ENCODE peak calls at places on chromosomes 3 and 15, in seven cellular contexts. U is hepatocyte, Y is K562, W is upper lobe of right lung, I is colonic mucosa, E is pancreas, D is fibroblast of lung. J is an unnamed sample. For H3K9me3, the result is how much of the 10 kb centered on the place peaks cover.

GRCh38 chr3:147298511-147298982 is 107.8 kb downstream of the ZIC4 start:
- DNase-seq in U (peak), Y (no peak), W (no peak), I (no peak), E (no peak), D (peak), J (no peak)

GRCh38 chr3:126912491-126913195 is 70.3 kb upstream of the PLXNA1 start:
- DNase-seq in U (no peak), Y (no peak), W (no peak), I (no peak), E (no peak), D (no peak), J (no peak)

GRCh38 chr15:55235637-55236036 is 38.9 kb upstream of the RSL24D1 start:
- DNase-seq in U (no peak), Y (no peak), W (no peak), I (no peak), E (no peak), D (no peak), J (no peak)

GRCh38 chr15:57922780-57923179 is 142.7 kb downstream of the ALDH1A2 start:
- DNase-seq in U (no peak), Y (no peak), W (peak), I (peak), E (peak), D (no peak), J (peak)

GRCh38 chr15:76151599-76151974 is 91.8 kb downstream of the TMEM266 start:
- DNase-seq in U (no peak), Y (no peak), W (no peak), I (no peak), E (no peak), D (no peak), J (no peak)

GRCh38 chr15:81945014-81945615 is 100.7 kb downstream of the MEX3B start:
- DNase-seq in U (no peak), Y (peak), W (no peak), I (no peak), E (no peak), D (no peak), J (no peak)

GRCh38 chr3:105369501-105370371 is 3.0 kb downstream of the ALCAM start:
- DNase-seq in U (peak), Y (no peak), W (peak), I (peak), E (peak), D (peak), J (peak)

GRCh38 chr3:132343018-132343612 is 25.9 kb downstream of the ACP3 start:
- DNase-seq in U (peak), Y (peak), W (no peak), I (peak), E (peak), D (peak), J (no peak)

GRCh38 chr15:60957111-60957510 is 272.0 kb downstream of the RORA start:
- DNase-seq in U (no peak), Y (no peak), W (no peak), I (no peak), E (no peak), D (peak), J (no peak)

GRCh38 chr15:72117698-72118399 is at the start of gene MYO9A:
- DNase-seq in U (peak), Y (peak), W (peak), I (peak), E (peak), D (peak), J (peak)

GRCh38 chr3:134640378-134640777 is 10.4 kb downstream of the KY start:
- DNase-seq in U (no peak), Y (no peak), W (no peak), I (peak), E (no peak), D (no peak), J (no peak)

GRCh38 chr3:142467738-142468137 is 19.9 kb upstream of the XRN1 start:
- DNase-seq in U (no peak), Y (no peak), W (no peak), I (no peak), E (no peak), D (no peak), J (no peak)

GRCh38 chr3:190131329-190131728 is 10.6 kb upstream of the P3H2 start:
- DNase-seq in U (no peak), Y (no peak), W (no peak), I (no peak), E (no peak), D (peak), J (no peak)

GRCh38 chr3:176595307-176595706 is 602.0 kb downstream of the TBL1XR1 start:
- DNase-seq in U (no peak), Y (no peak), W (no peak), I (no peak), E (no peak), D (peak), J (no peak)

GRCh38 chr3:130925628-130926027 is 31.7 kb downstream of the ATP2C1 start:
- DNase-seq in U (no peak), Y (peak), W (no peak), I (no peak), E (no peak), D (peak), J (no peak)

GRCh38 chr3:49535971-49536874 is 18.1 kb upstream of the BSN start:
- DNase-seq in U (no peak), Y (no peak), W (no peak), I (no peak), E (no peak), D (no peak), J (no peak)

GRCh38 chr3:76349715-76350480 is 564.5 kb upstream of the ZNF717 start:
- DNase-seq in U (peak), Y (no peak), W (no peak), I (no peak), E (no peak), D (no peak), J (no peak)

GRCh38 chr3:74463515-74463914 is 150.9 kb downstream of the CNTN3 start:
- DNase-seq in U (no peak), Y (no peak), W (no peak), I (no peak), E (no peak), D (no peak), J (no peak)

GRCh38 chr3:74465652-74466415 is 148.6 kb downstream of the CNTN3 start:
- DNase-seq in U (no peak), Y (no peak), W (no peak), I (no peak), E (no peak), D (peak), J (no peak)

GRCh38 chr3:74470313-74470712 is 144.1 kb downstream of the CNTN3 start:
- DNase-seq in U (no peak), Y (no peak), W (no peak), I (no peak), E (no peak), D (no peak), J (no peak)

GRCh38 chr3:74469713-74470112 is 144.7 kb downstream of the CNTN3 start:
- DNase-seq in U (no peak), Y (no peak), W (no peak), I (no peak), E (no peak), D (no peak), J (no peak)

GRCh38 chr3:74469151-74469550 is 145.3 kb downstream of the CNTN3 start:
- DNase-seq in U (no peak), Y (no peak), W (no peak), I (no peak), E (no peak), D (peak), J (no peak)
- TF ChIP-seq CTCF in U (no peak), Y (no peak), W (no peak), I (no peak), E (no peak), D (no peak), J (no peak)

GRCh38 chr3:197561926-197562325 is 6.2 kb upstream of the BDH1 start:
- DNase-seq in U (no peak), Y (no peak), W (no peak), I (no peak), E (no peak), D (no peak), J (no peak)

GRCh38 chr3:197559662-197560061 is 3.9 kb upstream of the BDH1 start:
- DNase-seq in U (no peak), Y (no peak), W (no peak), I (no peak), E (no peak), D (no peak), J (no peak)

GRCh38 chr3:197567900-197568685 is 12.3 kb upstream of the BDH1 start:
- DNase-seq in U (no peak), Y (no peak), W (no peak), I (no peak), E (no peak), D (no peak), J (no peak)

GRCh38 chr3:197562398-197563251 is 6.9 kb upstream of the BDH1 start:
- DNase-seq in U (no peak), Y (no peak), W (no peak), I (no peak), E (no peak), D (no peak), J (no peak)

GRCh38 chr3:197564097-197564843 is 8.5 kb upstream of the BDH1 start:
- DNase-seq in U (no peak), Y (peak), W (no peak), I (no peak), E (no peak), D (no peak), J (no peak)
- H3K9me3 ChIP-seq in U (under half), Y (under half), W (under half), I (under half), E (under half), D (under half), J (under half)

GRCh38 chr15:45276851-45277250 is 24.8 kb downstream of the SLC28A2 start:
- DNase-seq in U (peak), Y (peak), W (no peak), I (no peak), E (no peak), D (peak), J (no peak)
- TF ChIP-seq CTCF in U (peak), Y (peak), W (peak), I (peak), E (peak), D (peak), J (peak)

GRCh38 chr15:25062551-25063430 is 108.0 kb downstream of the SNRPN start:
- DNase-seq in U (no peak), Y (no peak), W (no peak), I (no peak), E (no peak), D (no peak), J (peak)
- H3K9me3 ChIP-seq in U (half or more), Y (under half), W (half or more), I (under half), E (under half), D (half or more), J (half or more)

GRCh38 chr3:150409527-150410310 is 1.6 kb downstream of the TSC22D2 start:
- DNase-seq in U (peak), Y (peak), W (peak), I (peak), E (peak), D (peak), J (peak)

GRCh38 chr3:150407051-150407817 is 864 bp upstream of the TSC22D2 start:
- DNase-seq in U (peak), Y (peak), W (no peak), I (no peak), E (no peak), D (peak), J (no peak)

GRCh38 chr3:150407818-150408231 is 273 bp upstream of the TSC22D2 start:
- DNase-seq in U (no peak), Y (no peak), W (peak), I (peak), E (no peak), D (no peak), J (peak)

GRCh38 chr3:150409125-150409526 is 1.0 kb downstream of the TSC22D2 start:
- DNase-seq in U (no peak), Y (peak), W (no peak), I (no peak), E (no peak), D (no peak), J (no peak)

DNA sequence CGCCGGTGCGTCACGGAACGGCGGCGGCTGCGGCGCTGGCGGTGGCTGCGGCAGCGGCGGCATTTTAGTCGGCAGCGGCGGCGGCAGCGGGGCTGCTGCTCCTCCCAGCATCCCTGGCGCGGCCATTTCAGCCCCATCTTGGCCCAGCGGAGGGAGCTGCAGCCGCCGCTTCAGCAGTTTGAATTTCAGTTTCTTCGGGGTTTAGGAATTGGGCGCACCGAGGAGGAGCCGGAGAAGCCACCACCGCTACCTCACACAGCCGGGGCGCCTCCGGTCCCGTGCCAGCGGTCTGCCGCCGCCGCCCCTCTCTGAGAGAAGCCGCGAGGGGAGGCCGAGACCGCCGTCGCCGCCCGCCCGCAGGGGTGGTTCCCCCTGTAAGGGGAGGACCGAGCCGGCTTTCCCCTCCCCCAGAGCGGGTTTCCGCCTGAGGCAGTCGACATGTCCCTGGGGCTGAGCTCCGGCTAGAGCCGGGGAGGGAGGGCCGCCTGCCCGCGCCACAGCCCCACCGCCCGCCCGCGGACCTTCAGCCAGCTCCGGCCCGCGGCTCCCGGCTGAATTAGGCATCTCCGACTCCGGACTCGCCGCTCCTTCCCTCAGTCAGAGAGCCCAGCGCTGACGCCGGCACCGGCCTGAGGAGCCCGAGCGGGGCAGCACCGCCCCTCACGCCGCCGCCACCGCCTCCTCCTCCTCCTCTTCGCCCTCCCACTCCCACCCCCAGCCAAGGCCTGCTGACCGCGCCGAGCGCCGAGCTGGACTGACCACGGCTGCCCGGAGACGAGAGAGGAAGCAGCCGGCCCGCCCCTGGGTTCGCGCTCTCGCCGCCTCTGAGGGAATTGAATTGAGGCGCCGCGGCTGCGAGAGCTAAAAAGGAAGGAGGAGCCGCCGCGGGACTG is at the start of gene TSC22D2:
- DNase-seq in U (peak), Y (peak), W (peak), I (peak), E (peak), D (peak), J (peak)
- TF ChIP-seq CTCF in U (no peak), Y (no peak), W (peak), I (no peak), E (no peak), D (no peak), J (no peak)

GRCh38 chr3:31653464-31653863 is 120.7 kb downstream of the STT3B start:
- DNase-seq in U (no peak), Y (no peak), W (no peak), I (no peak), E (no peak), D (no peak), J (no peak)

GRCh38 chr3:31654998-31655397 is 122.3 kb downstream of the STT3B start:
- DNase-seq in U (no peak), Y (no peak), W (no peak), I (no peak), E (no peak), D (no peak), J (no peak)

GRCh38 chr3:31648286-31648968 is 115.7 kb downstream of the STT3B start:
- DNase-seq in U (no peak), Y (no peak), W (no peak), I (no peak), E (no peak), D (no peak), J (no peak)

GRCh38 chr3:31652296-31652695 is 119.6 kb downstream of the STT3B start:
- DNase-seq in U (no peak), Y (no peak), W (no peak), I (no peak), E (no peak), D (no peak), J (no peak)
- H3K9me3 ChIP-seq in U (half or more), Y (under half), W (under half), I (under half), E (under half), D (under half), J (half or more)

GRCh38 chr15:52762621-52763020 is 27.5 kb downstream of the ONECUT1 start:
- DNase-seq in U (no peak), Y (no peak), W (no peak), I (no peak), E (no peak), D (no peak), J (no peak)

GRCh38 chr15:52765779-52766178 is 24.4 kb downstream of the ONECUT1 start:
- DNase-seq in U (no peak), Y (no peak), W (no peak), I (no peak), E (no peak), D (no peak), J (no peak)

GRCh38 chr15:52764731-52765130 is 25.4 kb downstream of the ONECUT1 start:
- DNase-seq in U (no peak), Y (no peak), W (no peak), I (no peak), E (no peak), D (no peak), J (no peak)

GRCh38 chr15:52760562-52760961 is 29.6 kb downstream of the ONECUT1 start:
- DNase-seq in U (no peak), Y (no peak), W (no peak), I (no peak), E (no peak), D (no peak), J (no peak)

DNA sequence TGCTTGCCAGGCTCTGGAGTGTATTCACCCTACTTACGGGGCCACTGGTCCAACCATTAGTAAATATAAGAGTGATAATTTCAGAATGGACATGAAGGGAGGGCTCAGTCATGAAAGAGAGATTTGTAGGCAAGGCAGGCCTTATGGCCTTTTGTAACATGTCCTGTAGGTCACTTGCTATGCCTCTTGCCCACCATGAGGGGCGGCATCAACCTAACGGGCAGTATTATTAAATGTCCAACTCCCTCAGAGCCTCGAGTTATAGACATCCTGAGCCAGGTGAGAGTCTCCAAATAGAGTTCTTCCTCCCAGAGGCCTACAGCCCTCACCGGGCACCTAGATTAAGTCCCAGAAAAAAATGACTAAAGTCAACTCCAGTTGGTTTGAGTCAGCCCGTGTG is 30.2 kb downstream of the ONECUT1 start:
- DNase-seq in U (no peak), Y (no peak), W (no peak), I (no peak), E (no peak), D (no peak), J (no peak)
- TF ChIP-seq CTCF in U (no peak), Y (peak), W (no peak), I (no peak), E (no peak), D (no peak), J (no peak)

GRCh38 chr15:25054329-25054728 is 99.5 kb downstream of the SNRPN start:
- DNase-seq in U (no peak), Y (no peak), W (no peak), I (no peak), E (peak), D (no peak), J (no peak)

GRCh38 chr15:25054943-25055342 is 100.2 kb downstream of the SNRPN start:
- DNase-seq in U (no peak), Y (no peak), W (peak), I (no peak), E (peak), D (no peak), J (no peak)

GRCh38 chr15:25053000-25053815 is 98.4 kb downstream of the SNRPN start:
- DNase-seq in U (no peak), Y (no peak), W (peak), I (peak), E (peak), D (no peak), J (peak)

GRCh38 chr15:25051399-25052154 is 96.8 kb downstream of the SNRPN start:
- DNase-seq in U (no peak), Y (no peak), W (peak), I (no peak), E (no peak), D (no peak), J (no peak)

DNA sequence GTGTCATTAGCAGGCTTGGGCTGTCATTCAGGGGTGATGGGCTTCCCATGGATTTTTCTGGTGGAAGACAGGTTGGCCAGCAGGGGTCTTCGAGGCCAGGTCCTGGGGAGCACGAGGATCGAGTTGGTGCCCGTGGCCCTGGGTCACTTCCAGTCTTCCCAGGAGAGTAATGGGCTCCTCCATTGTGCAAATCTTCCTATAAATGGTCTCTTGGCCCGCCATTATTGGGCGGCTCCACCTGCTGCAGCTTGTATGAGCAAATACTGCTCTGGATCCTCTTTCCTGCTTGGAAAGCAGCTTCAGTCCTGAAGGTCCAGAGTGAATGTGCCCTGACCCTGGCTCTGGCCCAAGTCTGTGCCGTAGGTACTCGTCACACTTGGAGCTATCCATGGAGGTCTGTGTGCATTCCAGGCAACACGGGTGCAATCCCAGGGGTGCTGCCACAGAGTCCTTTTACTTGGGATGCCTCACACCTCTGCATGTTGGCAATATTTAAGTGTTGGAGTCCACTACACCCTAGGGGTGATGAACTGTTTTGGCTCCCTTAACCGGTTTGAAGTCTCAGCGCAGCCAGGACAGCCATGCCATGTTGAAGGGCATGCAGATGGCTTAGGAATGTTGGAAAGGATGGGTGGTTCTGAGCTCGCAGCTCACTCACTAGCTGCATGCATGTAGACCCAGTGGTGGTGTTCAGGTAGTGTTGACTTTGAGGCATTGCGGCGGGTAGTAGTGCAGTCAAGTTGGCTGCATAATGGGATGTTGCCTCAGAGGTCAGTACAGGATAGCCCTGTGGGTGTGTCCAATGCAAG is 97.6 kb downstream of the SNRPN start:
- DNase-seq in U (no peak), Y (no peak), W (peak), I (no peak), E (peak), D (no peak), J (no peak)
- H3K9me3 ChIP-seq in U (half or more), Y (under half), W (half or more), I (under half), E (under half), D (under half), J (half or more)